ENCODE peak calls at places on chromosome 3, in nine cellular contexts. N, A, W, U, K, S, C, T and E are unnamed samples.

GRCh38 chr3:63724987-63725386 is 72.5 kb downstream of the SNTN start:
- DNase-seq in W (peak), N (no peak), U (peak), S (no peak), K (no peak), T (no peak), C (no peak), A (no peak), E (no peak)

GRCh38 chr3:152583913-152584312 is 251.0 kb upstream of the P2RY1 start:
- DNase-seq in N (no peak), K (no peak), S (no peak), T (no peak), U (peak), W (no peak), A (no peak), C (no peak), E (no peak)

GRCh38 chr3:46495901-46496456 is 1.8 kb upstream of the RTP3 start:
- DNase-seq in U (no peak), C (no peak), S (no peak), T (no peak), N (peak), A (no peak), K (no peak), W (no peak), E (no peak)

GRCh38 chr3:82085356-82085755 is 323.9 kb upstream of the GBE1 start:
- DNase-seq in W (no peak), T (no peak), A (no peak), U (no peak), K (no peak), C (no peak), S (no peak), N (no peak), E (no peak)

GRCh38 chr3:178304758-178305157 is 231.5 kb upstream of the KCNMB2 start:
- DNase-seq in K (no peak), S (no peak), T (no peak), U (peak), C (no peak), A (no peak), N (no peak), W (no peak), E (no peak)

GRCh38 chr3:29759443-29760033 is 478.7 kb downstream of the RBMS3 start:
- DNase-seq in K (no peak), C (no peak), A (no peak), U (peak), T (no peak), W (no peak), S (no peak), N (no peak), E (no peak)

GRCh38 chr3:194203482-194204035 is 67.6 kb downstream of the HES1 start:
- DNase-seq in K (no peak), N (peak), A (no peak), U (no peak), C (peak), T (peak), S (no peak), W (no peak), E (no peak)

GRCh38 chr3:11037241-11037873 is 44.8 kb downstream of the SLC6A1 start:
- DNase-seq in W (no peak), T (no peak), U (no peak), S (no peak), N (no peak), C (no peak), A (no peak), K (no peak), E (no peak)

GRCh38 chr3:122005033-122005565 is 16.9 kb downstream of the ILDR1 start:
- DNase-seq in T (peak), C (no peak), W (peak), A (no peak), N (peak), K (no peak), S (peak), U (no peak), E (no peak)

GRCh38 chr3:46378426-46378942 is 7.7 kb downstream of the CCR5 start:
- DNase-seq in S (no peak), N (peak), U (peak), A (no peak), T (peak), K (no peak), C (peak), W (peak), E (peak)

GRCh38 chr3:117893638-117894037 is 1141.0 kb downstream of the IGSF11 start:
- DNase-seq in W (no peak), S (no peak), T (no peak), C (no peak), N (no peak), A (no peak), K (no peak), U (no peak), E (no peak)

GRCh38 chr3:184387174-184387714 is 7.4 kb downstream of the CHRD start:
- DNase-seq in C (no peak), S (no peak), N (no peak), T (no peak), W (no peak), A (no peak), K (no peak), U (no peak), E (no peak)

GRCh38 chr3:157130138-157130880 is 29.6 kb downstream of the CCNL1 start:
- DNase-seq in C (peak), S (no peak), T (peak), K (no peak), A (peak), W (peak), N (peak), U (peak), E (no peak)

GRCh38 chr3:156253150-156253549 is 132.8 kb downstream of the KCNAB1 start:
- DNase-seq in T (peak), N (no peak), A (no peak), U (no peak), W (no peak), C (no peak), K (no peak), S (no peak), E (no peak)

GRCh38 chr3:186772886-186773417 is 10.4 kb upstream of the EIF4A2 start:
- DNase-seq in N (peak), S (no peak), C (no peak), W (peak), A (peak), T (peak), U (no peak), K (peak), E (no peak)

GRCh38 chr3:69370156-69370944 is 15.5 kb downstream of the FRMD4B start:
- DNase-seq in A (peak), T (peak), U (no peak), K (peak), C (no peak), N (peak), S (no peak), W (peak), E (no peak)

GRCh38 chr3:149004622-149005021 is 13.3 kb downstream of the GYG1 start:
- DNase-seq in W (no peak), T (no peak), N (no peak), U (peak), C (no peak), S (no peak), A (no peak), K (no peak), E (peak)

GRCh38 chr3:15815696-15816095 is 17.9 kb upstream of the ANKRD28 start:
- DNase-seq in C (peak), S (no peak), T (peak), U (peak), A (no peak), W (no peak), N (peak), K (no peak), E (peak)

GRCh38 chr3:151827816-151828215 is 13.9 kb downstream of the AADAC start:
- DNase-seq in C (no peak), A (no peak), U (peak), T (no peak), S (no peak), W (no peak), N (peak), K (no peak), E (no peak)

GRCh38 chr3:28916713-28917499 is 364.0 kb upstream of the RBMS3 start:
- DNase-seq in S (peak), C (no peak), U (peak), K (peak), T (peak), A (peak), W (peak), N (peak), E (no peak)

GRCh38 chr3:14633819-14634424 is 17.6 kb upstream of the CCDC174 start:
- DNase-seq in N (peak), K (no peak), U (peak), C (peak), S (peak), A (no peak), T (peak), W (peak), E (peak)

GRCh38 chr3:94069242-94069813 is 6.5 kb downstream of the NSUN3 start:
- DNase-seq in T (no peak), W (no peak), N (peak), U (peak), S (no peak), K (no peak), A (no peak), C (peak), E (no peak)

GRCh38 chr3:133855772-133856171 is 39.9 kb downstream of the RAB6B start:
- DNase-seq in W (no peak), N (peak), U (peak), S (no peak), T (no peak), C (no peak), K (no peak), A (no peak), E (no peak)

GRCh38 chr3:127786358-127787070 is 35.8 kb downstream of the MGLL start:
- DNase-seq in C (no peak), N (no peak), U (peak), W (peak), A (peak), S (no peak), K (no peak), T (no peak), E (no peak)

GRCh38 chr3:102069211-102069662 is 219.9 kb downstream of the NFKBIZ start:
- DNase-seq in W (no peak), T (no peak), U (peak), N (no peak), K (no peak), S (no peak), C (no peak), A (no peak), E (no peak)
- H3K4me3 ChIP-seq in W (no peak), T (no peak), U (no peak), N (no peak), K (no peak), S (no peak), C (no peak), A (no peak), E (no peak)

GRCh38 chr3:27454914-27455313 is 29.3 kb downstream of the SLC4A7 start:
- DNase-seq in W (no peak), U (peak), S (no peak), K (no peak), C (no peak), N (peak), A (no peak), T (peak), E (no peak)

GRCh38 chr3:27452368-27453090 is 31.7 kb downstream of the SLC4A7 start:
- DNase-seq in N (no peak), K (no peak), A (no peak), C (no peak), T (no peak), W (no peak), U (no peak), S (no peak), E (no peak)

GRCh38 chr3:27458929-27459328 is 25.3 kb downstream of the SLC4A7 start:
- DNase-seq in U (peak), W (no peak), T (no peak), S (no peak), C (no peak), N (no peak), A (no peak), K (no peak), E (no peak)

GRCh38 chr3:27454461-27454860 is 29.7 kb downstream of the SLC4A7 start:
- DNase-seq in S (no peak), K (no peak), T (no peak), W (no peak), A (no peak), C (no peak), U (no peak), N (no peak), E (no peak)

GRCh38 chr3:27456554-27456953 is 27.6 kb downstream of the SLC4A7 start:
- DNase-seq in U (peak), N (no peak), A (no peak), C (no peak), K (no peak), W (no peak), T (no peak), S (no peak), E (no peak)
- H3K4me3 ChIP-seq in U (no peak), N (no peak), A (no peak), C (no peak), K (no peak), W (no peak), T (no peak), S (no peak), E (no peak)

GRCh38 chr3:55471522-55472280 is 15.4 kb downstream of the WNT5A start:
- DNase-seq in T (no peak), A (no peak), U (no peak), W (no peak), C (no peak), S (no peak), K (no peak), N (no peak), E (no peak)
- H3K4me3 ChIP-seq in T (no peak), A (no peak), U (no peak), W (no peak), C (no peak), S (no peak), K (no peak), N (no peak), E (no peak)

DNA sequence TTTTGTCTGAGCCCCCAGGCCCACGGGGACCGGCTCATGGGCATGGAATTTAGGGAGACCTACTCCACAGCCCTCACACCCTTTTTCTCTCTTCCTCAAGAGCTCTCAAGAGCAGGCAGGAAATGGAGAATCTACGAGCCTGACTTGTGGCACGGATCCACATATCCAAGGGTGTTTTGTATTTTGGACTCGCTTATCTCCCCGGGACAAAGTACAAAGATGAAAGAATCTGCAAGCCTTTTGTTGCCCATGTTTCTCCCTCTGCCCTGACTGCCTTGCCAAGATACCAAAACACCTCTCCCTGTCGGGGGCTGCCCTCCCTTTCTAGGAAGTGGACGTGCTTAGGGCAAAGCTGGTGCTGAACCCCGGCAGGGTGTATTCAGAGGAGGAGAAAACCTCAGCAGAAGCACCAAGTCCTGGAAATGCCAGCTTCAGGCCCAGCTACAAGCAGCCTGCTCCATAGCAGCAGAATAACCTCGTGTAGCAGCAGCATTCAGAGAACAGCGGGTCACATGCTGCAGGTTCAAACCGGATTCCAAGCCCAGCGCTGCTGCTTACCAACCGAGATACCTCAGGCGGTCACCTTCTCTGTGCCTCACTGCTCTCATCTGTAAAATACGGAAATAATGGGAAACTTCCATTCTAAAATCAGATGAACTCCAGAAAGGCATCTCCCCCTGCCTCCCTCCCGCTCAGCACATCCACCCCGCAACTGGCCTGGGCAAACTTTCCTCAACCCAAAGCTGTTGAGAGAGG is 35.2 kb downstream of the DNASE1L3 start:
- DNase-seq in N (no peak), S (no peak), U (peak), W (no peak), C (no peak), A (no peak), T (no peak), K (no peak), E (no peak)
- H3K4me3 ChIP-seq in N (no peak), S (no peak), U (no peak), W (no peak), C (no peak), A (no peak), T (no peak), K (peak), E (no peak)

DNA sequence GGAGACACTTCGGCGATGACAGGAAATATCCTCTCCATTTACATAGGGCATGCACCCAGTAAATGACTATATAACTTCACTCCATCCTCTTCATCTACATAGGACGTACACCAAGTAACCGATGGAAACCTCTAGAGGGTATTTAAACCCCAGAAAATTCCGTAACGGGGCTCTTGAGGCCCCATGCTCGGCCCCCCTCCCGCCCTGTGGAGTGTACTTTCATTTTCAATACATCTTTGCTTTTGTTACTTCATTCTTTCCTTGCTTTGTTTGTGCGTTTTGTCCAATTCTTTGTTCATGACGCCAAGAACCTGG is 7.5 kb upstream of the FAM107A start:
- DNase-seq in W (no peak), C (no peak), K (no peak), T (no peak), A (no peak), N (no peak), S (no peak), U (no peak), E (no peak)
- H3K4me3 ChIP-seq in W (peak), C (peak), K (peak), T (peak), A (peak), N (peak), S (peak), U (peak), E (peak)

DNA sequence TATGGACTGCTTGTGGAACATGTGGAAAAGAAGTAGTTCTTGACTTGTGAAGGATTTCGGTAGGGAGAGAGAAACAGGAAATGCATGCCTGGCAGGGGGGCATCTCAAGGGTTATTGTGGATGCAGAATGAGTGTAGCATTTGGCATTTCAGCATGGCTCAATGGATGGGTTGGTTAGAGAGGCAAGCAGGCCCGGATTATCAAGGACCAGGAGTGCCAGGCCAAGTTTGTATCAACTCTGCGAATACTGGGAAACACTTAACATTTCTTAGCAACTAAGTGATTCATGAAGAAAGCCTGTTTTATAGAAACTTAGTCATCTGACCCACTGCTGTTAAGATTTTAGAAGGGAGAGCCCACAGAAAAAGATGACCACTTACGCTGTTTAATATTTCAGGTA is 33.6 kb downstream of the KIF15 start:
- DNase-seq in N (no peak), K (no peak), T (no peak), U (no peak), S (no peak), C (no peak), A (no peak), W (no peak), E (no peak)
- H3K4me3 ChIP-seq in N (no peak), K (no peak), T (no peak), U (no peak), S (no peak), C (no peak), A (no peak), W (no peak), E (no peak)

GRCh38 chr3:129974451-129975331 is at the start of gene TRH:
- DNase-seq in S (no peak), A (no peak), K (no peak), C (no peak), W (no peak), U (no peak), T (no peak), N (no peak), E (no peak)
- H3K4me3 ChIP-seq in S (no peak), A (no peak), K (peak), C (no peak), W (peak), U (no peak), T (no peak), N (no peak), E (no peak)

DNA sequence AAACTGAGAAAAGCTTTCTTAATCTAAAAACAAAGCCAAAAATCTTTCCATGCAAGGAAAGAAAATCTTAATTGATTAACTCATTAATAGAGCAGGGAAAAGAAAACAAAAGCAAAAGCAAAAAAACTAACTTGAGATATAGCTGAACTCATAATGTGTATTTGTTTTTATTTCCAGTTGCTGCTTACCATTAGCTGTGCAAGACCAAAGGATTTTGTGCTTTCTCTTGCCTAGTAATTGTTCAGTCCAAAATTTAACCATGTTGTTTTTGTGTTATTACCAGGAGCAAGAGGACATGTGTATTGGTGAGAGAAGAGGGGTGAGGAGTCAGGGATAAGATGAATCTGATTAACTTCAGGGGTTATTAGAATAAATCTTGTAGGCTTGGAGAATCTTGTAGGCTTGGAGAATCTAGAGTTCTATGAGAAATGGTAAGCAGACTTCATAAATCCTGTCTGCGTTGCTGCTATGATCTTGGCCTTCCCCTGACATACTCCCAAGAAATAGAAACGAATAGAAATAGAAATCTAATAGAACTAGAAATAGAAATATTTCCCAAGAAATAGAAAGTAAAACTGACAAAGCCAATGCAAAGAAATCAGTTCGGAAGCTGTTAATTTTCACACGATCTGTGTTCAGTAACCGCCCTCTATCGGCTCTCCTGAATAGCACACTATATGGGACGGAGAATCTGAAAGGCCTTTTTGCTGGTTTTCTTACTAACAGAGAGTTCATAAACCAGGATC is 72.6 kb upstream of the TNFSF10 start:
- DNase-seq in C (peak), T (peak), W (no peak), U (peak), A (no peak), K (no peak), S (peak), N (peak), E (no peak)
- H3K4me3 ChIP-seq in C (peak), T (peak), W (peak), U (no peak), A (peak), K (peak), S (peak), N (peak), E (no peak)